ENCODE peak calls at places on chromosomes 1 and 21, in eight cellular contexts. One of them, this sample, is unnamed.

GRCh38 chr1:116919802-116920201 is 10.1 kb downstream of the PTGFRN start:
- DNase-seq in endodermal cell: peak
- DNase-seq in heart right ventricle: peak
- DNase-seq in cardiac fibroblast: no peak
- DNase-seq in dorsolateral prefrontal cortex: no peak
- DNase-seq in stomach: no peak
- DNase-seq in NB4: no peak
- DNase-seq in astrocyte of the spinal cord: no peak
- DNase-seq in this sample: no peak

GRCh38 chr1:112524251-112524650 is 15.5 kb downstream of the WNT2B start:
- DNase-seq in endodermal cell: peak
- DNase-seq in heart right ventricle: peak
- DNase-seq in cardiac fibroblast: peak
- DNase-seq in dorsolateral prefrontal cortex: no peak
- DNase-seq in stomach: no peak
- DNase-seq in NB4: no peak
- DNase-seq in astrocyte of the spinal cord: peak
- DNase-seq in this sample: peak

GRCh38 chr1:152036316-152037216 is at the start of gene S100A11:
- DNase-seq in endodermal cell: peak
- DNase-seq in heart right ventricle: peak
- DNase-seq in cardiac fibroblast: peak
- DNase-seq in dorsolateral prefrontal cortex: peak
- DNase-seq in stomach: peak
- DNase-seq in NB4: peak
- DNase-seq in astrocyte of the spinal cord: peak
- DNase-seq in this sample: peak

GRCh38 chr1:8055973-8056372 is 29.9 kb upstream of the ERRFI1 start:
- DNase-seq in endodermal cell: no peak
- DNase-seq in heart right ventricle: no peak
- DNase-seq in cardiac fibroblast: peak
- DNase-seq in dorsolateral prefrontal cortex: no peak
- DNase-seq in stomach: no peak
- DNase-seq in NB4: peak
- DNase-seq in astrocyte of the spinal cord: peak
- DNase-seq in this sample: peak

GRCh38 chr21:42461185-42461520 is 34.9 kb downstream of the RSPH1 start:
- DNase-seq in endodermal cell: peak
- DNase-seq in heart right ventricle: no peak
- DNase-seq in cardiac fibroblast: no peak
- DNase-seq in dorsolateral prefrontal cortex: no peak
- DNase-seq in stomach: no peak
- DNase-seq in NB4: no peak
- DNase-seq in astrocyte of the spinal cord: no peak
- DNase-seq in this sample: no peak

GRCh38 chr1:22799971-22800370 is 89.3 kb downstream of the EPHB2 start:
- DNase-seq in endodermal cell: no peak
- DNase-seq in heart right ventricle: no peak
- DNase-seq in cardiac fibroblast: no peak
- DNase-seq in dorsolateral prefrontal cortex: peak
- DNase-seq in stomach: no peak
- DNase-seq in NB4: no peak
- DNase-seq in astrocyte of the spinal cord: no peak
- DNase-seq in this sample: no peak

GRCh38 chr1:78069784-78070183 is 24.0 kb downstream of the GIPC2 start:
- DNase-seq in endodermal cell: no peak
- DNase-seq in heart right ventricle: no peak
- DNase-seq in cardiac fibroblast: peak
- DNase-seq in dorsolateral prefrontal cortex: no peak
- DNase-seq in stomach: no peak
- DNase-seq in NB4: no peak
- DNase-seq in astrocyte of the spinal cord: no peak
- DNase-seq in this sample: no peak

GRCh38 chr1:81225769-81226602 is 574.7 kb upstream of the ADGRL2 start:
- DNase-seq in endodermal cell: no peak
- DNase-seq in heart right ventricle: no peak
- DNase-seq in cardiac fibroblast: no peak
- DNase-seq in dorsolateral prefrontal cortex: no peak
- DNase-seq in stomach: no peak
- DNase-seq in NB4: no peak
- DNase-seq in astrocyte of the spinal cord: no peak
- DNase-seq in this sample: no peak

GRCh38 chr1:225848044-225848955 is 33.9 kb downstream of the TMEM63A start:
- DNase-seq in endodermal cell: no peak
- DNase-seq in heart right ventricle: peak
- DNase-seq in cardiac fibroblast: no peak
- DNase-seq in dorsolateral prefrontal cortex: peak
- DNase-seq in stomach: no peak
- DNase-seq in NB4: no peak
- DNase-seq in astrocyte of the spinal cord: no peak
- DNase-seq in this sample: no peak

GRCh38 chr1:235657269-235657668 is 7.7 kb upstream of the GNG4 start:
- DNase-seq in endodermal cell: no peak
- DNase-seq in heart right ventricle: no peak
- DNase-seq in cardiac fibroblast: no peak
- DNase-seq in dorsolateral prefrontal cortex: no peak
- DNase-seq in stomach: no peak
- DNase-seq in NB4: no peak
- DNase-seq in astrocyte of the spinal cord: no peak
- DNase-seq in this sample: no peak

GRCh38 chr1:119715542-119715941 is 3.8 kb downstream of the PHGDH start:
- DNase-seq in endodermal cell: peak
- DNase-seq in heart right ventricle: no peak
- DNase-seq in cardiac fibroblast: peak
- DNase-seq in dorsolateral prefrontal cortex: peak
- DNase-seq in stomach: no peak
- DNase-seq in NB4: peak
- DNase-seq in astrocyte of the spinal cord: no peak
- DNase-seq in this sample: peak

GRCh38 chr1:21510885-21511578 is 1.8 kb downstream of the ALPL start:
- DNase-seq in endodermal cell: no peak
- DNase-seq in heart right ventricle: no peak
- DNase-seq in cardiac fibroblast: peak
- DNase-seq in dorsolateral prefrontal cortex: no peak
- DNase-seq in stomach: no peak
- DNase-seq in NB4: peak
- DNase-seq in astrocyte of the spinal cord: no peak
- DNase-seq in this sample: peak

GRCh38 chr21:28952686-28953085 is 40.0 kb downstream of the LTN1 start:
- DNase-seq in endodermal cell: no peak
- DNase-seq in heart right ventricle: no peak
- DNase-seq in cardiac fibroblast: peak
- DNase-seq in dorsolateral prefrontal cortex: no peak
- DNase-seq in stomach: no peak
- DNase-seq in NB4: no peak
- DNase-seq in astrocyte of the spinal cord: no peak
- DNase-seq in this sample: no peak

GRCh38 chr1:88876573-88877335 is 14.6 kb downstream of the GTF2B start:
- DNase-seq in endodermal cell: no peak
- DNase-seq in heart right ventricle: no peak
- DNase-seq in cardiac fibroblast: no peak
- DNase-seq in dorsolateral prefrontal cortex: no peak
- DNase-seq in stomach: no peak
- DNase-seq in NB4: no peak
- DNase-seq in astrocyte of the spinal cord: no peak
- DNase-seq in this sample: peak

GRCh38 chr21:17536381-17536780 is 23.5 kb downstream of the CXADR start:
- DNase-seq in endodermal cell: no peak
- DNase-seq in heart right ventricle: no peak
- DNase-seq in cardiac fibroblast: no peak
- DNase-seq in dorsolateral prefrontal cortex: no peak
- DNase-seq in stomach: no peak
- DNase-seq in NB4: no peak
- DNase-seq in astrocyte of the spinal cord: no peak
- DNase-seq in this sample: no peak

GRCh38 chr1:170929412-170929834 is 5.9 kb upstream of the MROH9 start:
- DNase-seq in endodermal cell: no peak
- DNase-seq in heart right ventricle: no peak
- DNase-seq in cardiac fibroblast: peak
- DNase-seq in dorsolateral prefrontal cortex: no peak
- DNase-seq in stomach: no peak
- DNase-seq in NB4: no peak
- DNase-seq in astrocyte of the spinal cord: no peak
- DNase-seq in this sample: peak

GRCh38 chr1:170929835-170930554 is 5.3 kb upstream of the MROH9 start:
- DNase-seq in endodermal cell: peak
- DNase-seq in heart right ventricle: peak
- DNase-seq in cardiac fibroblast: peak
- DNase-seq in dorsolateral prefrontal cortex: no peak
- DNase-seq in stomach: no peak
- DNase-seq in NB4: peak
- DNase-seq in astrocyte of the spinal cord: peak
- DNase-seq in this sample: peak

GRCh38 chr1:170932236-170932635 is 3.1 kb upstream of the MROH9 start:
- DNase-seq in endodermal cell: no peak
- DNase-seq in heart right ventricle: no peak
- DNase-seq in cardiac fibroblast: no peak
- DNase-seq in dorsolateral prefrontal cortex: no peak
- DNase-seq in stomach: no peak
- DNase-seq in NB4: no peak
- DNase-seq in astrocyte of the spinal cord: no peak
- DNase-seq in this sample: no peak

GRCh38 chr1:170931650-170932049 is 3.7 kb upstream of the MROH9 start:
- DNase-seq in endodermal cell: no peak
- DNase-seq in heart right ventricle: no peak
- DNase-seq in cardiac fibroblast: no peak
- DNase-seq in dorsolateral prefrontal cortex: no peak
- DNase-seq in stomach: no peak
- DNase-seq in NB4: no peak
- DNase-seq in astrocyte of the spinal cord: no peak
- DNase-seq in this sample: no peak

GRCh38 chr1:170927955-170928850 is 7.1 kb upstream of the MROH9 start:
- DNase-seq in endodermal cell: no peak
- DNase-seq in heart right ventricle: no peak
- DNase-seq in cardiac fibroblast: peak
- DNase-seq in dorsolateral prefrontal cortex: no peak
- DNase-seq in stomach: no peak
- DNase-seq in NB4: no peak
- DNase-seq in astrocyte of the spinal cord: no peak
- DNase-seq in this sample: no peak
- TF ChIP-seq CTCF in endodermal cell: peak
- TF ChIP-seq CTCF in heart right ventricle: no peak
- TF ChIP-seq CTCF in cardiac fibroblast: no peak
- TF ChIP-seq CTCF in dorsolateral prefrontal cortex: no peak
- TF ChIP-seq CTCF in stomach: no peak
- TF ChIP-seq CTCF in NB4: no peak
- TF ChIP-seq CTCF in astrocyte of the spinal cord: peak
- TF ChIP-seq CTCF in this sample: no peak

GRCh38 chr1:46278807-46279206 is 24.6 kb downstream of the LRRC41 start:
- DNase-seq in endodermal cell: no peak
- DNase-seq in heart right ventricle: peak
- DNase-seq in cardiac fibroblast: peak
- DNase-seq in dorsolateral prefrontal cortex: no peak
- DNase-seq in stomach: no peak
- DNase-seq in NB4: no peak
- DNase-seq in astrocyte of the spinal cord: peak
- DNase-seq in this sample: peak

GRCh38 chr1:46277658-46278373 is 25.6 kb downstream of the LRRC41 start:
- DNase-seq in endodermal cell: no peak
- DNase-seq in heart right ventricle: no peak
- DNase-seq in cardiac fibroblast: no peak
- DNase-seq in dorsolateral prefrontal cortex: no peak
- DNase-seq in stomach: no peak
- DNase-seq in NB4: no peak
- DNase-seq in astrocyte of the spinal cord: no peak
- DNase-seq in this sample: no peak

GRCh38 chr1:46275030-46275337 is 27.4 kb downstream of the RAD54L start:
- DNase-seq in endodermal cell: no peak
- DNase-seq in heart right ventricle: no peak
- DNase-seq in cardiac fibroblast: no peak
- DNase-seq in dorsolateral prefrontal cortex: no peak
- DNase-seq in stomach: no peak
- DNase-seq in NB4: no peak
- DNase-seq in astrocyte of the spinal cord: no peak
- DNase-seq in this sample: no peak

GRCh38 chr1:46280092-46280491 is 23.3 kb downstream of the LRRC41 start:
- DNase-seq in endodermal cell: no peak
- DNase-seq in heart right ventricle: no peak
- DNase-seq in cardiac fibroblast: no peak
- DNase-seq in dorsolateral prefrontal cortex: no peak
- DNase-seq in stomach: no peak
- DNase-seq in NB4: no peak
- DNase-seq in astrocyte of the spinal cord: no peak
- DNase-seq in this sample: no peak

GRCh38 chr1:46274224-46275029 is 26.9 kb downstream of the RAD54L start:
- DNase-seq in endodermal cell: no peak
- DNase-seq in heart right ventricle: no peak
- DNase-seq in cardiac fibroblast: no peak
- DNase-seq in dorsolateral prefrontal cortex: no peak
- DNase-seq in stomach: no peak
- DNase-seq in NB4: no peak
- DNase-seq in astrocyte of the spinal cord: no peak
- DNase-seq in this sample: no peak
- TF ChIP-seq CTCF in endodermal cell: no peak
- TF ChIP-seq CTCF in heart right ventricle: no peak
- TF ChIP-seq CTCF in cardiac fibroblast: no peak
- TF ChIP-seq CTCF in dorsolateral prefrontal cortex: no peak
- TF ChIP-seq CTCF in stomach: no peak
- TF ChIP-seq CTCF in NB4: no peak
- TF ChIP-seq CTCF in astrocyte of the spinal cord: no peak
- TF ChIP-seq CTCF in this sample: no peak

GRCh38 chr1:5828322-5828935 is 163.8 kb downstream of the NPHP4 start:
- DNase-seq in endodermal cell: no peak
- DNase-seq in heart right ventricle: no peak
- DNase-seq in cardiac fibroblast: no peak
- DNase-seq in dorsolateral prefrontal cortex: no peak
- DNase-seq in stomach: no peak
- DNase-seq in NB4: peak
- DNase-seq in astrocyte of the spinal cord: no peak
- DNase-seq in this sample: no peak

GRCh38 chr1:5829414-5829813 is 162.8 kb downstream of the NPHP4 start:
- DNase-seq in endodermal cell: no peak
- DNase-seq in heart right ventricle: no peak
- DNase-seq in cardiac fibroblast: no peak
- DNase-seq in dorsolateral prefrontal cortex: no peak
- DNase-seq in stomach: no peak
- DNase-seq in NB4: no peak
- DNase-seq in astrocyte of the spinal cord: no peak
- DNase-seq in this sample: no peak

GRCh38 chr1:5831600-5832335 is 160.5 kb downstream of the NPHP4 start:
- DNase-seq in endodermal cell: peak
- DNase-seq in heart right ventricle: no peak
- DNase-seq in cardiac fibroblast: no peak
- DNase-seq in dorsolateral prefrontal cortex: no peak
- DNase-seq in stomach: no peak
- DNase-seq in NB4: no peak
- DNase-seq in astrocyte of the spinal cord: no peak
- DNase-seq in this sample: no peak

GRCh38 chr1:5832916-5833895 is 159.0 kb downstream of the NPHP4 start:
- DNase-seq in endodermal cell: no peak
- DNase-seq in heart right ventricle: no peak
- DNase-seq in cardiac fibroblast: no peak
- DNase-seq in dorsolateral prefrontal cortex: no peak
- DNase-seq in stomach: no peak
- DNase-seq in NB4: no peak
- DNase-seq in astrocyte of the spinal cord: no peak
- DNase-seq in this sample: no peak

GRCh38 chr1:5830771-5831599 is 161.2 kb downstream of the NPHP4 start:
- DNase-seq in endodermal cell: peak
- DNase-seq in heart right ventricle: no peak
- DNase-seq in cardiac fibroblast: no peak
- DNase-seq in dorsolateral prefrontal cortex: peak
- DNase-seq in stomach: no peak
- DNase-seq in NB4: peak
- DNase-seq in astrocyte of the spinal cord: no peak
- DNase-seq in this sample: no peak
- TF ChIP-seq CTCF in endodermal cell: peak
- TF ChIP-seq CTCF in heart right ventricle: no peak
- TF ChIP-seq CTCF in cardiac fibroblast: no peak
- TF ChIP-seq CTCF in dorsolateral prefrontal cortex: peak
- TF ChIP-seq CTCF in stomach: no peak
- TF ChIP-seq CTCF in NB4: peak
- TF ChIP-seq CTCF in astrocyte of the spinal cord: no peak
- TF ChIP-seq CTCF in this sample: no peak

GRCh38 chr1:3741566-3742438 is 10.4 kb upstream of the CCDC27 start:
- DNase-seq in endodermal cell: peak
- DNase-seq in heart right ventricle: no peak
- DNase-seq in cardiac fibroblast: no peak
- DNase-seq in dorsolateral prefrontal cortex: no peak
- DNase-seq in stomach: no peak
- DNase-seq in NB4: no peak
- DNase-seq in astrocyte of the spinal cord: no peak
- DNase-seq in this sample: no peak
- TF ChIP-seq CTCF in endodermal cell: no peak
- TF ChIP-seq CTCF in heart right ventricle: no peak
- TF ChIP-seq CTCF in cardiac fibroblast: no peak
- TF ChIP-seq CTCF in dorsolateral prefrontal cortex: no peak
- TF ChIP-seq CTCF in stomach: no peak
- TF ChIP-seq CTCF in NB4: no peak
- TF ChIP-seq CTCF in astrocyte of the spinal cord: no peak
- TF ChIP-seq CTCF in this sample: no peak